ENCODE peak calls at places on chromosomes 1 and 21, in five cellular contexts. L, J, U, S and W are unnamed samples.

GRCh38 chr1:150798509-150798908 is 9.6 kb downstream of the CTSK start:
- DNase-seq in L (no peak), J (no peak), U (peak), S (no peak), W (no peak)

GRCh38 chr1:159492575-159493323 is 43.1 kb downstream of the OR10J5 start:
- DNase-seq in L (peak), J (peak), U (peak), S (peak), W (no peak)

GRCh38 chr1:75672528-75673393 is 51.7 kb upstream of the ACADM start:
- DNase-seq in L (peak), J (peak), U (peak), S (peak), W (no peak)

GRCh38 chr1:208511242-208511860 is 267.2 kb upstream of the PLXNA2 start:
- DNase-seq in L (no peak), J (no peak), U (peak), S (no peak), W (no peak)

GRCh38 chr1:29601021-29601420 is 364.7 kb downstream of the PTPRU start:
- DNase-seq in L (no peak), J (no peak), U (no peak), S (no peak), W (no peak)

GRCh38 chr1:112713466-112714312 is 1.4 kb downstream of the PPM1J start:
- DNase-seq in L (no peak), J (no peak), U (no peak), S (no peak), W (peak)

GRCh38 chr1:112536561-112536960 is 27.8 kb downstream of the WNT2B start:
- DNase-seq in L (no peak), J (no peak), U (peak), S (no peak), W (no peak)

GRCh38 chr1:176601358-176601757 is 138.4 kb downstream of the PAPPA2 start:
- DNase-seq in L (no peak), J (no peak), U (peak), S (no peak), W (no peak)

GRCh38 chr1:88683516-88683847 is 591 bp upstream of the PKN2 start:
- DNase-seq in L (peak), J (no peak), U (no peak), S (no peak), W (no peak)

GRCh38 chr1:205356424-205357151 is at the start of gene KLHDC8A:
- DNase-seq in L (no peak), J (no peak), U (no peak), S (no peak), W (no peak)

GRCh38 chr1:222466150-222466865 is 81.6 kb downstream of the HHIPL2 start:
- DNase-seq in L (no peak), J (no peak), U (no peak), S (no peak), W (no peak)

GRCh38 chr1:59814180-59814900 is 409 bp upstream of the HOOK1 start:
- DNase-seq in L (peak), J (peak), U (no peak), S (peak), W (peak)

GRCh38 chr1:160407819-160408801 is 7.7 kb downstream of the VANGL2 start:
- DNase-seq in L (peak), J (peak), U (peak), S (peak), W (no peak)

GRCh38 chr1:156664949-156665411 is 12.2 kb downstream of the NES start:
- DNase-seq in L (no peak), J (no peak), U (peak), S (peak), W (peak)

GRCh38 chr1:160144921-160145320 is 6.5 kb upstream of the ATP1A4 start:
- DNase-seq in L (no peak), J (peak), U (peak), S (peak), W (no peak)

GRCh38 chr1:151047925-151048644 is 534 bp downstream of the C1orf56 start:
- DNase-seq in L (peak), J (peak), U (peak), S (peak), W (peak)

GRCh38 chr1:186059752-186060151 is 315.3 kb downstream of the TPR start:
- DNase-seq in L (no peak), J (no peak), U (peak), S (no peak), W (no peak)

GRCh38 chr1:19709255-19709765 is 44.6 kb downstream of the HTR6 start:
- DNase-seq in L (no peak), J (no peak), U (no peak), S (no peak), W (no peak)

GRCh38 chr1:244860078-244860477 is 4.3 kb downstream of the HNRNPU start:
- DNase-seq in L (no peak), J (no peak), U (no peak), S (no peak), W (no peak)

GRCh38 chr21:45887788-45888187 is 93.8 kb upstream of the COL6A1 start:
- DNase-seq in L (no peak), J (no peak), U (no peak), S (no peak), W (no peak)

GRCh38 chr1:223233019-223233409 is 90.0 kb upstream of the TLR5 start:
- DNase-seq in L (no peak), J (peak), U (no peak), S (no peak), W (no peak)

GRCh38 chr1:221925947-221926346 is 184.1 kb upstream of the DUSP10 start:
- DNase-seq in L (no peak), J (no peak), U (peak), S (no peak), W (no peak)

GRCh38 chr1:224683981-224684380 is 67.9 kb downstream of the CNIH3 start:
- DNase-seq in L (no peak), J (no peak), U (no peak), S (no peak), W (no peak)

GRCh38 chr1:86499987-86500593 is 31.4 kb downstream of the CLCA1 start:
- DNase-seq in L (peak), J (peak), U (peak), S (peak), W (no peak)

GRCh38 chr1:218367118-218367517 is 22.0 kb downstream of the TGFB2 start:
- DNase-seq in L (no peak), J (no peak), U (no peak), S (peak), W (no peak)

GRCh38 chr1:208631516-208631915 is 387.3 kb upstream of the PLXNA2 start:
- DNase-seq in L (no peak), J (no peak), U (no peak), S (no peak), W (no peak)

GRCh38 chr1:234490789-234491479 is 12.0 kb upstream of the TARBP1 start:
- DNase-seq in L (no peak), J (no peak), U (no peak), S (no peak), W (no peak)

GRCh38 chr1:195637474-195637873 is 970.8 kb downstream of the KCNT2 start:
- DNase-seq in L (no peak), J (no peak), U (no peak), S (no peak), W (no peak)

GRCh38 chr1:87151500-87152421 is 176.9 kb upstream of the LMO4 start:
- DNase-seq in L (no peak), J (peak), U (no peak), S (peak), W (peak)

GRCh38 chr1:119449964-119450363 is 35.0 kb downstream of the HSD3B2 start:
- DNase-seq in L (no peak), J (peak), U (no peak), S (no peak), W (no peak)

GRCh38 chr1:205798577-205798976 is 14.4 kb downstream of the SLC41A1 start:
- DNase-seq in L (peak), J (no peak), U (no peak), S (peak), W (no peak)

GRCh38 chr1:201566933-201567801 is 28.2 kb downstream of the NAV1 start:
- DNase-seq in L (no peak), J (no peak), U (no peak), S (no peak), W (no peak)

GRCh38 chr1:248670003-248670402 is 14.7 kb upstream of the OR2T27 start:
- DNase-seq in L (no peak), J (no peak), U (no peak), S (peak), W (no peak)

GRCh38 chr21:39441502-39442475 is 3.8 kb downstream of the LCA5L start:
- DNase-seq in L (peak), J (peak), U (peak), S (peak), W (no peak)

GRCh38 chr1:91541918-91542533 is 41.4 kb downstream of the CDC7 start:
- DNase-seq in L (no peak), J (no peak), U (no peak), S (no peak), W (no peak)

GRCh38 chr21:24204641-24205040 is 1402.6 kb downstream of the MRPL39 start:
- DNase-seq in L (no peak), J (no peak), U (no peak), S (no peak), W (no peak)

GRCh38 chr1:59156526-59157196 is 140.2 kb upstream of the FGGY start:
- DNase-seq in L (no peak), J (peak), U (peak), S (peak), W (no peak)

GRCh38 chr1:219174672-219175564 is 1.2 kb downstream of the LYPLAL1 start:
- DNase-seq in L (peak), J (peak), U (peak), S (peak), W (peak)

GRCh38 chr1:78792756-78793155 is 143.1 kb downstream of the IFI44 start:
- DNase-seq in L (no peak), J (peak), U (peak), S (no peak), W (no peak)